ENCODE peak calls at places on chromosomes 1 and 21, in nine cellular contexts. T is sigmoid colon; Q is left ventricle myocardium inferior; G is IMR-90; C is effector memory CD4-positive, alpha-beta T cell; U is right atrium auricular region; Y is right lobe of liver; L is A549; V is left lung. Z is an unnamed sample. For H3K4me1, the result is how much of the 10 kb centered on the place peaks cover.

GRCh38 chr1:59574085-59574484 is 240.7 kb upstream of the HOOK1 start:
- DNase-seq in T (no peak), Q (no peak), G (peak), C (no peak), U (no peak), Y (no peak), L (no peak), V (no peak), Z (no peak)

GRCh38 chr1:218887141-218887925 is 286.3 kb upstream of the LYPLAL1 start:
- DNase-seq in T (no peak), Q (no peak), G (no peak), C (no peak), U (no peak), Y (no peak), L (no peak), V (no peak), Z (no peak)

GRCh38 chr21:38599381-38599975 is 101.2 kb upstream of the ERG start:
- DNase-seq in T (no peak), Q (no peak), G (no peak), C (no peak), U (peak), Y (no peak), L (no peak), V (no peak), Z (no peak)

GRCh38 chr1:213070399-213070798 is 19.4 kb downstream of the RPS6KC1 start:
- DNase-seq in T (no peak), Q (no peak), G (peak), C (no peak), U (no peak), Y (peak), L (peak), V (no peak), Z (no peak)

GRCh38 chr1:56331207-56331891 is 248.0 kb downstream of the PLPP3 start:
- DNase-seq in T (no peak), Q (no peak), G (no peak), C (no peak), U (no peak), Y (peak), L (no peak), V (no peak), Z (no peak)

GRCh38 chr1:230284891-230285290 is 141.2 kb downstream of the PGBD5 start:
- DNase-seq in T (peak), Q (no peak), G (no peak), C (no peak), U (no peak), Y (peak), L (no peak), V (peak), Z (no peak)

GRCh38 chr1:88194542-88194941 is 489.5 kb upstream of the PKN2 start:
- DNase-seq in T (no peak), Q (no peak), G (no peak), C (no peak), U (no peak), Y (no peak), L (no peak), V (no peak), Z (no peak)

GRCh38 chr21:29187939-29188338 is 57.5 kb downstream of the MAP3K7CL start:
- DNase-seq in T (peak), Q (no peak), G (peak), C (no peak), U (no peak), Y (peak), L (peak), V (no peak), Z (no peak)

GRCh38 chr1:97986041-97987005 is 65.5 kb upstream of the DPYD start:
- DNase-seq in T (no peak), Q (no peak), G (peak), C (no peak), U (no peak), Y (no peak), L (no peak), V (no peak), Z (no peak)

GRCh38 chr1:18890704-18891103 is 11.7 kb downstream of the ALDH4A1 start:
- DNase-seq in T (no peak), Q (no peak), G (peak), C (no peak), U (no peak), Y (peak), L (no peak), V (no peak), Z (no peak)

GRCh38 chr1:30990594-30990993 is 74.9 kb downstream of the PUM1 start:
- DNase-seq in T (no peak), Q (no peak), G (peak), C (no peak), U (no peak), Y (no peak), L (no peak), V (no peak), Z (no peak)

GRCh38 chr1:231702804-231703203 is 76.2 kb downstream of the DISC1 start:
- DNase-seq in T (no peak), Q (no peak), G (peak), C (no peak), U (no peak), Y (no peak), L (no peak), V (no peak), Z (no peak)

GRCh38 chr1:54110991-54111390 is 41.8 kb downstream of the CDCP2 start:
- DNase-seq in T (no peak), Q (no peak), G (no peak), C (no peak), U (no peak), Y (no peak), L (no peak), V (no peak), Z (no peak)

GRCh38 chr1:91651671-91652071 is 151.0 kb downstream of the CDC7 start:
- DNase-seq in T (peak), Q (peak), G (peak), C (no peak), U (peak), Y (no peak), L (no peak), V (peak), Z (no peak)

GRCh38 chr1:223007250-223007649 is 135.8 kb downstream of the TLR5 start:
- DNase-seq in T (no peak), Q (no peak), G (no peak), C (no peak), U (no peak), Y (peak), L (no peak), V (no peak), Z (no peak)

GRCh38 chr21:42236014-42236413 is 17.1 kb downstream of the ABCG1 start:
- DNase-seq in T (no peak), Q (peak), G (no peak), C (no peak), U (no peak), Y (no peak), L (no peak), V (no peak), Z (no peak)

GRCh38 chr1:110956586-110956985 is 7.1 kb downstream of the LRIF1 start:
- DNase-seq in T (no peak), Q (no peak), G (no peak), C (no peak), U (no peak), Y (no peak), L (no peak), V (no peak), Z (no peak)

GRCh38 chr1:162561616-162562451 is at the start of gene UAP1:
- DNase-seq in T (peak), Q (no peak), G (no peak), C (no peak), U (no peak), Y (no peak), L (no peak), V (no peak), Z (no peak)

GRCh38 chr21:36803051-36803709 is 104.3 kb downstream of the SIM2 start:
- DNase-seq in T (no peak), Q (no peak), G (no peak), C (no peak), U (peak), Y (no peak), L (no peak), V (no peak), Z (no peak)

GRCh38 chr1:200374569-200375312 is 35.1 kb downstream of the ZNF281 start:
- DNase-seq in T (no peak), Q (no peak), G (peak), C (no peak), U (no peak), Y (no peak), L (peak), V (no peak), Z (no peak)

GRCh38 chr1:205920159-205920558 is 23.1 kb downstream of the SLC26A9 start:
- DNase-seq in T (peak), Q (peak), G (peak), C (no peak), U (peak), Y (no peak), L (no peak), V (peak), Z (no peak)

GRCh38 chr1:107414550-107414949 is 273.7 kb downstream of the NTNG1 start:
- DNase-seq in T (no peak), Q (no peak), G (no peak), C (no peak), U (no peak), Y (no peak), L (no peak), V (no peak), Z (no peak)

GRCh38 chr1:227315500-227316346 is 2.6 kb downstream of the CDC42BPA start:
- DNase-seq in T (no peak), Q (no peak), G (peak), C (no peak), U (no peak), Y (peak), L (peak), V (no peak), Z (no peak)

GRCh38 chr1:229024528-229025119 is 246.3 kb upstream of the RAB4A start:
- DNase-seq in T (peak), Q (peak), G (peak), C (no peak), U (peak), Y (peak), L (peak), V (no peak), Z (no peak)

GRCh38 chr1:159187647-159188374 is 16.4 kb downstream of the CADM3 start:
- DNase-seq in T (no peak), Q (no peak), G (no peak), C (no peak), U (no peak), Y (no peak), L (no peak), V (no peak), Z (no peak)

GRCh38 chr1:85278853-85279314 is 2.5 kb upstream of the BCL10 start:
- DNase-seq in T (no peak), Q (no peak), G (peak), C (no peak), U (peak), Y (no peak), L (peak), V (no peak), Z (peak)

GRCh38 chr1:226692868-226693267 is 46.2 kb downstream of the ITPKB start:
- DNase-seq in T (no peak), Q (no peak), G (no peak), C (no peak), U (no peak), Y (no peak), L (no peak), V (no peak), Z (no peak)

DNA sequence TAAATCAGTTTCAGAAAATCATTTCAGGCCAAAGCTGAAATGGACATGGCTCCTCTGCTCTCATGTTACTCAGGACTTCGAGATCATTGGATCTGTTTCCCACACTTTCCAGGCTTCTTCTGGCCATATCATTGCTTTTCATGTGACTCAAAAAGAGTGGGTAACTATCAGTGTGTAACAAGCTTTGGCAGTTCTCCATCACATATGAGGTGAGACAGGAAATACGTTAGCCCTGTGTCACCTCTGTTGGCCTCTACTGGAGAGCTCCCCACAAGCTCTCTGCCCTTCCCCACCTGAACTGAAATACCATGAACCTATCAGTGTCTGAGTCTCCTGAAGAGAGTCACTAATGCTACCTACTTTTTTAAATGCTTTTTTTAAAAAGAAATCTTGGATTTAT is 128.2 kb downstream of the LBR start:
- DNase-seq in T (no peak), Q (no peak), G (peak), C (no peak), U (no peak), Y (no peak), L (no peak), V (no peak), Z (no peak)
- H3K4me3 ChIP-seq in T (no peak), Q (no peak), G (no peak), C (no peak), U (no peak), Y (no peak), L (no peak), V (no peak), Z (no peak)

DNA sequence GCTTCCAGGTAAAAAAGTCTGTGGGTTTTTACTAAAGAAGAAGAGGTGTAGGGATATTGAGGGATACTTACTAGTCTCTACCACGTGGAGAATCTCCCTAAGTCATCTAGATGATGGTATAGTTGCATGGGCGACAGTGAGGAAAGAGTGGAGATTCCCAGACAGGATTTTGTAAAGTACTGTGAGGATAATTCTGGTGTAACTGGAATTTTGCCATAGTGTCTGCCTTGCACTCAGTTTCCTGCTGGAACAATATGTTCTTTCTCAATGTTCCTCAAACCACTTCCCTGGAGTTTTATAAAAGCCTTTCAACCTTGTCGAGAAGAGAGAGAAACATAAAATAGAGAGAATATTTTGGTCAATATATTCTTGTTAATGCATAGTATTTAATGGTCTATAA is 95.1 kb upstream of the WLS start:
- DNase-seq in T (no peak), Q (no peak), G (peak), C (no peak), U (no peak), Y (no peak), L (no peak), V (no peak), Z (no peak)
- H3K4me1 ChIP-seq in T (under half), Q (under half), G (under half), C (under half), U (under half), Y (under half), L (under half), V (under half), Z (under half)

GRCh38 chr1:182207300-182207699 is 145.8 kb upstream of the ZNF648 start:
- DNase-seq in T (no peak), Q (no peak), G (no peak), C (no peak), U (no peak), Y (no peak), L (no peak), V (no peak), Z (no peak)
- H3K27ac ChIP-seq in T (peak), Q (peak), G (no peak), C (no peak), U (peak), Y (no peak), L (no peak), V (no peak), Z (no peak)

GRCh38 chr1:10793129-10793651 is 3.3 kb downstream of the CASZ1 start:
- DNase-seq in T (no peak), Q (no peak), G (no peak), C (no peak), U (no peak), Y (no peak), L (peak), V (no peak), Z (peak)

GRCh38 chr1:10790155-10790707 is 6.2 kb downstream of the CASZ1 start:
- DNase-seq in T (no peak), Q (no peak), G (no peak), C (no peak), U (no peak), Y (no peak), L (no peak), V (no peak), Z (no peak)

GRCh38 chr1:10789392-10790154 is 6.9 kb downstream of the CASZ1 start:
- DNase-seq in T (no peak), Q (no peak), G (no peak), C (no peak), U (no peak), Y (peak), L (no peak), V (no peak), Z (no peak)

GRCh38 chr1:10788592-10789006 is 7.8 kb downstream of the CASZ1 start:
- DNase-seq in T (peak), Q (peak), G (no peak), C (no peak), U (no peak), Y (peak), L (peak), V (no peak), Z (no peak)

DNA sequence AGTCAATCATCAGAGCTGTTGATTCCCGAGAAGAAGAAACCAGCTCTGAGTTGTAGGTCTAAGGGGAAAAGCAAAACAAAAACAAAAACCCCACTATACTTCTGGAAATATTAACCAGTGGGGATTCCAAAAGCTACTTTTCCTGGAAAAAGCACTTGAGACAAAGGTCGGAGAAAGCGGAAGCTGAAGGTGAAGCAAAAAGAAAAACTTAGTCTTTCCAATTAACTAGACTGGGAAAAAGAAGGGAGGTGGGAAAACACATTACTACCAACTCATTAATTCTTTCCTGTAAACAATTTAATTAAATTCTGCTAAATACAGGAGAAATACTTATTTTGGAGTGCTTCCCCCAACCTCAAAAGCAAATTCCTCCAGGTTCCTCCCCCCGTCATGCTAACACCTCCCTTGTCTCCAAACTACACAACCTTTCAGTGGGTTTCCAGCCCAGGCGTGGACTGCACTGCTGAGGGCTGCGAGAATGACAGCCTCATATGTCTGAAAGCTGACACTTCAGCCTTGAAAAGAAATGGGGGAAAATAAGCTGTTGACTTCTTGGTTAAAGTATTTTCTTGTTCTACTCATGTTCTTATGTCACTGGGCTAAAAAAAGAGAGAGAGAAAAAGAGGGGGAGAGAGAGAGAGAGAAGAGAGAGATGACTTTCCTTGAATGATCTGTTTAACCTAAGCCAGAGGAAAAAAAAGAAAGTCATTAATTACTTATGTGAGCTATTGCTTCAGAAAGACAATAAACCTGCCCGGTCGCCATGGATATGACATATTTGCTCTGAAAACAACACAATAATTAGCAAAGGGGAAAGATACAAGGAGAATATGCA is 5.1 kb downstream of the CASZ1 start:
- DNase-seq in T (no peak), Q (no peak), G (no peak), C (no peak), U (no peak), Y (no peak), L (no peak), V (no peak), Z (no peak)
- H3K4me3 ChIP-seq in T (peak), Q (peak), G (no peak), C (no peak), U (no peak), Y (no peak), L (no peak), V (no peak), Z (no peak)

DNA sequence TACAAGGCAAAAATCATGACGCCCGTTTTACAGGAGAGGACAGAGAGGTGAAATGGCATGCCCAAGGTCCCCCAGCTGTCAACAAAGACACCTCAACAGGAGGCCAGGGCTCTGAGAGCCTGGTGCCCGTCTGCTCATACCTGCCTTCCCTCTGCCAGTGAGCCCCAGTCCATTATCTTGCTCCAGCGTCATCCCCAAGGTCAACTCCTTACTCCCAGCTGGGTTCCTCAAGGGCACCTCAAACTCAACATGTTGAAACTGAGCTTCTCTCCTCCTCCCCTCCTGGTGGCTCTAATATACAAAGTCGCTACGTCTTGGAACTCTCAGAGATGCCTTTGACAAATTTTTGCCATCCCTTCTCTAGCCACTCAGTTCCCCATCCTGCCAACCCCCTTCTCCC is 3.2 kb downstream of the PBXIP1 start:
- DNase-seq in T (no peak), Q (no peak), G (no peak), C (no peak), U (no peak), Y (no peak), L (no peak), V (no peak), Z (no peak)
- H3K4me1 ChIP-seq in T (half or more), Q (half or more), G (under half), C (half or more), U (under half), Y (under half), L (under half), V (half or more), Z (half or more)

GRCh38 chr1:61156576-61157239 is 74.3 kb downstream of the NFIA start:
- DNase-seq in T (no peak), Q (no peak), G (no peak), C (no peak), U (no peak), Y (no peak), L (no peak), V (no peak), Z (no peak)

GRCh38 chr1:61157420-61157987 is 75.1 kb downstream of the NFIA start:
- DNase-seq in T (no peak), Q (no peak), G (peak), C (no peak), U (no peak), Y (no peak), L (no peak), V (no peak), Z (no peak)

GRCh38 chr1:61152706-61153105 is 70.3 kb downstream of the NFIA start:
- DNase-seq in T (no peak), Q (no peak), G (no peak), C (no peak), U (no peak), Y (no peak), L (no peak), V (no peak), Z (no peak)

GRCh38 chr1:61149010-61149860 is 66.9 kb downstream of the NFIA start:
- DNase-seq in T (no peak), Q (no peak), G (no peak), C (no peak), U (no peak), Y (no peak), L (no peak), V (no peak), Z (no peak)

GRCh38 chr1:61152066-61152465 is 69.7 kb downstream of the NFIA start:
- DNase-seq in T (no peak), Q (no peak), G (no peak), C (no peak), U (no peak), Y (no peak), L (no peak), V (no peak), Z (no peak)
- H3K27ac ChIP-seq in T (peak), Q (peak), G (no peak), C (no peak), U (peak), Y (no peak), L (peak), V (no peak), Z (no peak)

GRCh38 chr1:198701250-198701649 is 62.4 kb downstream of the PTPRC start:
- DNase-seq in T (no peak), Q (no peak), G (no peak), C (no peak), U (no peak), Y (no peak), L (no peak), V (no peak), Z (no peak)
- H3K4me3 ChIP-seq in T (no peak), Q (no peak), G (no peak), C (no peak), U (no peak), Y (no peak), L (no peak), V (no peak), Z (no peak)

DNA sequence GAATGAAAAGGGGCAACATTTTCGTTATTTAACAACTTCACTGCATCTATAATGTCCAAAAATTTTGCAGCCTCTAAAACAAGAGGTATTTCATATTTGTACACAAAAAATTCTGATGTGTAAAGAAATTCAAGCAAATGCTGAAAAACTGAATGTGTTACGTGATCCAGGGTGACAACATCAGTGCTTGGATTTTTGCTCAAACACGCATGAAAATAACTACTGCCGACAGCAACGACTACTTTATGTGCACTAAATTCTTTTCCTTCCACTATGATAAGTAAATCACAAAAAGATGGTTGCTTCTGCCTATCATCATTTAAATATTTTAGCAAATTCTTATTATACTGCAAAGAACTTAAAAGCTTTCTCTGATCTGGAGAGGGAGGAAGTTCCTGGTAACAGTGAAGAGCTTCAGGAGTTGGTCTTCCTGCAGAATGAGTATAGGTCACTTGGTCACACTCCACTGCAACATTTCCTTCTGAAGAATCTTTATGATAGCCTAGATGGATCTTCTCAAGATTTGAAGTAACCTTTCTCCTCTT is 53.5 kb upstream of the ASPM start:
- DNase-seq in T (no peak), Q (no peak), G (peak), C (no peak), U (no peak), Y (no peak), L (peak), V (no peak), Z (no peak)
- H3K4me1 ChIP-seq in T (under half), Q (half or more), G (under half), C (under half), U (under half), Y (under half), L (under half), V (half or more), Z (under half)